ENCODE peak calls at places on chromosomes 13 and 19, in six cellular contexts. Z is frontal cortex; W is fibroblast of pulmonary artery; C is left cardiac atrium; H is GM20000; V is central memory CD8-positive, alpha-beta T cell. I is an unnamed sample.

GRCh38 chr13:33174980-33175379 is 110.6 kb downstream of the STARD13 start:
- DNase-seq in W (no peak), V (no peak), H (no peak), Z (no peak), C (no peak), I (peak; percentile 49)

GRCh38 chr19:3304871-3305423 is 61.4 kb upstream of the NFIC start:
- DNase-seq in Z (peak; percentile 81), W (peak; percentile 76), C (peak; percentile 69), V (peak; percentile 69), H (peak; percentile 85), I (peak; percentile 12)

GRCh38 chr19:55383279-55383788 is 758 bp downstream of the TMEM238 start:
- DNase-seq in C (no peak), H (no peak), V (no peak), W (no peak), Z (no peak), I (no peak)

GRCh38 chr13:98022210-98022609 is 68.7 kb downstream of the IPO5 start:
- DNase-seq in W (peak; percentile 69), H (no peak), V (no peak), C (peak; percentile 46), Z (no peak), I (peak; percentile 84)

GRCh38 chr19:30668521-30669155 is 296.5 kb downstream of the ZNF536 start:
- DNase-seq in H (no peak), W (no peak), Z (no peak), V (no peak), C (no peak), I (no peak)

GRCh38 chr19:45484273-45484945 is 12.4 kb downstream of the RTN2 start:
- DNase-seq in W (peak; percentile 53), C (no peak), Z (no peak), V (no peak), H (no peak), I (no peak)

GRCh38 chr19:31598730-31599238 is 249.5 kb upstream of the TSHZ3 start:
- DNase-seq in H (no peak), V (no peak), C (no peak), W (no peak), Z (no peak), I (no peak)

GRCh38 chr19:44614313-44614712 is 950 bp downstream of the IGSF23 start:
- DNase-seq in W (no peak), C (no peak), Z (no peak), H (no peak), V (no peak), I (no peak)

GRCh38 chr19:44748426-44749254 is at the start of gene BCL3:
- DNase-seq in C (peak; percentile 89), H (peak; percentile 93), Z (peak; percentile 72), V (peak; percentile 74), W (peak; percentile 80), I (no peak)

GRCh38 chr19:10018219-10018618 is 4.9 kb downstream of the RDH8 start:
- DNase-seq in V (no peak), W (no peak), C (no peak), H (no peak), Z (no peak), I (peak; percentile 37)

GRCh38 chr13:110422913-110423688 is 116.0 kb downstream of the COL4A2 start:
- DNase-seq in H (no peak), Z (no peak), V (no peak), W (peak; percentile 55), C (no peak), I (peak; percentile 60)

GRCh38 chr13:77990973-77991372 is 72.3 kb upstream of the EDNRB start:
- DNase-seq in C (peak; percentile 50), H (no peak), Z (no peak), V (no peak), W (no peak), I (no peak)

GRCh38 chr13:30004204-30004603 is 153.8 kb upstream of the UBL3 start:
- DNase-seq in C (no peak), H (no peak), W (no peak), Z (no peak), V (no peak), I (no peak)

GRCh38 chr19:5801796-5802616 is 2.9 kb upstream of the NRTN start:
- DNase-seq in H (no peak), C (peak; percentile 64), W (peak; percentile 20), V (no peak), Z (no peak), I (no peak)

GRCh38 chr19:1106841-1107654 is 3.3 kb downstream of the GPX4 start:
- DNase-seq in C (no peak), H (no peak), Z (no peak), V (no peak), W (peak; percentile 65), I (peak; percentile 46)

GRCh38 chr13:96710166-96710866 is 284.0 kb downstream of the OXGR1 start:
- DNase-seq in V (no peak), Z (no peak), C (no peak), H (no peak), W (no peak), I (no peak)

GRCh38 chr13:70568571-70568970 is 460.3 kb upstream of the KLHL1 start:
- DNase-seq in H (peak; percentile 30), C (no peak), Z (peak; percentile 32), W (peak; percentile 64), V (no peak), I (peak; percentile 16)

GRCh38 chr13:21730186-21730880 is 59.5 kb downstream of the FGF9 start:
- DNase-seq in V (no peak), C (no peak), H (no peak), Z (no peak), W (no peak), I (no peak)

GRCh38 chr13:108897955-108898354 is 268.5 kb downstream of the MYO16 start:
- DNase-seq in W (no peak), C (no peak), V (no peak), Z (no peak), H (no peak), I (no peak)

GRCh38 chr13:21486322-21486721 is 27.2 kb upstream of the ZDHHC20 start:
- DNase-seq in C (no peak), W (no peak), H (no peak), V (no peak), Z (no peak), I (no peak)

GRCh38 chr13:113732176-113732960 is 26.7 kb upstream of the TMEM255B start:
- DNase-seq in H (no peak), Z (no peak), V (no peak), C (no peak), W (no peak), I (no peak)

GRCh38 chr13:22198656-22199217 is 527.9 kb downstream of the FGF9 start:
- DNase-seq in Z (no peak), C (no peak), W (no peak), V (no peak), H (no peak), I (no peak)

GRCh38 chr13:45678282-45678681 is 23.8 kb upstream of the CBY2 start:
- DNase-seq in H (no peak), Z (no peak), C (no peak), W (no peak), V (no peak), I (no peak)

GRCh38 chr19:5172859-5173577 is 167.6 kb downstream of the PTPRS start:
- DNase-seq in W (peak; percentile 90), C (no peak), Z (no peak), H (no peak), V (no peak), I (peak; percentile 96)

I was measured in astrocyte.